ENCODE peak calls at places on chromosomes 13 and 19, in seven cellular contexts. H, L, I, R, A, O and Y are unnamed samples.
A peak's percentile ranks its signal among the peaks of the same experiment; 100 is the strongest.

GRCh38 chr19:10142701-10143375 is 23.1 kb upstream of the EIF3G start:
- DNase-seq in I (no peak), H (peak; percentile 26), L (no peak), A (no peak), O (peak; percentile 54), R (peak; percentile 46), Y (no peak)

GRCh38 chr13:21175656-21176194 is 627 bp downstream of the SKA3 start:
- DNase-seq in O (no peak), A (no peak), I (no peak), H (no peak), L (no peak), R (no peak), Y (peak; percentile 32)

GRCh38 chr19:56983148-56983547 is 136.6 kb upstream of the USP29 start:
- DNase-seq in L (no peak), O (no peak), I (no peak), R (no peak), A (no peak), H (no peak), Y (no peak)

GRCh38 chr13:101289764-101290163 is 126.5 kb downstream of the NALCN start:
- DNase-seq in L (no peak), A (no peak), I (no peak), R (no peak), O (no peak), H (no peak), Y (peak; percentile 59)

GRCh38 chr19:48991823-48992570 is 1.1 kb downstream of the GYS1 start:
- DNase-seq in O (no peak), L (peak; percentile 59), R (no peak), I (peak; percentile 53), H (no peak), A (peak; percentile 69), Y (peak; percentile 81)

GRCh38 chr13:32225494-32225931 is 89.7 kb downstream of the ZAR1L start:
- DNase-seq in I (no peak), H (no peak), O (no peak), A (no peak), L (peak; percentile 37), R (no peak), Y (peak; percentile 90)

GRCh38 chr19:39299404-39299803 is 3.2 kb downstream of the IFNL1 start:
- DNase-seq in H (no peak), R (no peak), A (no peak), L (no peak), I (no peak), O (peak; percentile 75), Y (no peak)

GRCh38 chr13:23810842-23811241 is 78.4 kb downstream of the MIPEP start:
- DNase-seq in I (peak; percentile 6), H (no peak), L (no peak), R (no peak), A (no peak), O (no peak), Y (no peak)

GRCh38 chr13:53089951-53090350 is 61.3 kb downstream of the OLFM4 start:
- DNase-seq in O (no peak), H (no peak), L (no peak), I (no peak), R (no peak), A (no peak), Y (no peak)

GRCh38 chr19:36103842-36104552 is 6.9 kb upstream of the OVOL3 start:
- DNase-seq in O (no peak), H (no peak), I (peak; percentile 16), R (no peak), A (no peak), L (no peak), Y (peak; percentile 25)

GRCh38 chr13:26557393-26558073 is at the start of gene WASF3:
- DNase-seq in R (no peak), L (peak; percentile 90), O (peak; percentile 7), I (peak; percentile 92), H (no peak), A (peak; percentile 96), Y (peak; percentile 91)

GRCh38 chr13:100269837-100270236 is 180.9 kb downstream of the PCCA start:
- DNase-seq in H (no peak), A (peak; percentile 88), L (peak; percentile 38), I (no peak), O (no peak), R (no peak), Y (peak; percentile 89)

GRCh38 chr13:34201050-34201913 is 383.3 kb downstream of the RFC3 start:
- DNase-seq in I (no peak), L (peak; percentile 67), O (no peak), H (no peak), A (no peak), R (no peak), Y (peak; percentile 32)

GRCh38 chr19:3737487-3738205 is 23.8 kb downstream of the APBA3 start:
- DNase-seq in L (no peak), H (no peak), I (no peak), A (no peak), O (no peak), R (no peak), Y (peak; percentile 8)

GRCh38 chr19:4390017-4390861 is 10.1 kb downstream of the SH3GL1 start:
- DNase-seq in L (no peak), H (no peak), A (no peak), O (no peak), R (no peak), I (no peak), Y (peak; percentile 59)

GRCh38 chr19:38845374-38846024 is 4.3 kb downstream of the HNRNPL start:
- DNase-seq in H (no peak), O (no peak), L (no peak), I (no peak), A (peak; percentile 23), R (no peak), Y (no peak)